ENCODE peak calls at places on chromosome 10, in nine cellular contexts. One of them, this sample, is unnamed.

GRCh38 chr10:5971315-5971832 is 6.0 kb downstream of the IL15RA start:
- DNase-seq in AG08396: no peak
- DNase-seq in GOT3: no peak
- DNase-seq in head of caudate nucleus: no peak
- DNase-seq in activated effector memory CD4-positive, alpha-beta T cell treated with anti-CD3 and anti-CD28 coated beads, Interleukin-2, amount 50 U/mL, for 16 hours: peak; percentile 69
- DNase-seq in adrenal gland: peak; percentile 56
- DNase-seq in HEK293T: no peak
- DNase-seq in gastrocnemius medialis: no peak
- DNase-seq in activated naive CD8-positive, alpha-beta T cell treated with anti-CD3 and anti-CD28 coated beads for 36 hours: no peak
- DNase-seq in this sample: peak; percentile 24

GRCh38 chr10:44926771-44927751 is 15.9 kb downstream of the TMEM72 start:
- DNase-seq in AG08396: no peak
- DNase-seq in GOT3: no peak
- DNase-seq in head of caudate nucleus: no peak
- DNase-seq in activated effector memory CD4-positive, alpha-beta T cell treated with anti-CD3 and anti-CD28 coated beads, Interleukin-2, amount 50 U/mL, for 16 hours: no peak
- DNase-seq in adrenal gland: peak; percentile 91
- DNase-seq in HEK293T: no peak
- DNase-seq in gastrocnemius medialis: no peak
- DNase-seq in activated naive CD8-positive, alpha-beta T cell treated with anti-CD3 and anti-CD28 coated beads for 36 hours: no peak
- DNase-seq in this sample: no peak

GRCh38 chr10:52232561-52233350 is 81.3 kb upstream of the DKK1 start:
- DNase-seq in AG08396: no peak
- DNase-seq in GOT3: no peak
- DNase-seq in head of caudate nucleus: no peak
- DNase-seq in activated effector memory CD4-positive, alpha-beta T cell treated with anti-CD3 and anti-CD28 coated beads, Interleukin-2, amount 50 U/mL, for 16 hours: no peak
- DNase-seq in adrenal gland: no peak
- DNase-seq in HEK293T: no peak
- DNase-seq in gastrocnemius medialis: no peak
- DNase-seq in activated naive CD8-positive, alpha-beta T cell treated with anti-CD3 and anti-CD28 coated beads for 36 hours: no peak
- DNase-seq in this sample: no peak

GRCh38 chr10:4519691-4520402 is 306.2 kb upstream of the AKR1E2 start:
- DNase-seq in AG08396: no peak
- DNase-seq in GOT3: no peak
- DNase-seq in head of caudate nucleus: no peak
- DNase-seq in activated effector memory CD4-positive, alpha-beta T cell treated with anti-CD3 and anti-CD28 coated beads, Interleukin-2, amount 50 U/mL, for 16 hours: no peak
- DNase-seq in adrenal gland: no peak
- DNase-seq in HEK293T: no peak
- DNase-seq in gastrocnemius medialis: no peak
- DNase-seq in activated naive CD8-positive, alpha-beta T cell treated with anti-CD3 and anti-CD28 coated beads for 36 hours: no peak
- DNase-seq in this sample: no peak

GRCh38 chr10:43268491-43268890 is 1.6 kb upstream of the RASGEF1A start:
- DNase-seq in AG08396: peak; percentile 14
- DNase-seq in GOT3: no peak
- DNase-seq in head of caudate nucleus: no peak
- DNase-seq in activated effector memory CD4-positive, alpha-beta T cell treated with anti-CD3 and anti-CD28 coated beads, Interleukin-2, amount 50 U/mL, for 16 hours: no peak
- DNase-seq in adrenal gland: no peak
- DNase-seq in HEK293T: peak; percentile 5
- DNase-seq in gastrocnemius medialis: no peak
- DNase-seq in activated naive CD8-positive, alpha-beta T cell treated with anti-CD3 and anti-CD28 coated beads for 36 hours: no peak
- DNase-seq in this sample: peak; percentile 18

GRCh38 chr10:49325131-49325915 is 26.4 kb downstream of the C10orf71 start:
- DNase-seq in AG08396: no peak
- DNase-seq in GOT3: no peak
- DNase-seq in head of caudate nucleus: no peak
- DNase-seq in activated effector memory CD4-positive, alpha-beta T cell treated with anti-CD3 and anti-CD28 coated beads, Interleukin-2, amount 50 U/mL, for 16 hours: no peak
- DNase-seq in adrenal gland: no peak
- DNase-seq in HEK293T: no peak
- DNase-seq in gastrocnemius medialis: no peak
- DNase-seq in activated naive CD8-positive, alpha-beta T cell treated with anti-CD3 and anti-CD28 coated beads for 36 hours: no peak
- DNase-seq in this sample: no peak

GRCh38 chr10:95501203-95502094 is 59.7 kb downstream of the SORBS1 start:
- DNase-seq in AG08396: no peak
- DNase-seq in GOT3: no peak
- DNase-seq in head of caudate nucleus: no peak
- DNase-seq in activated effector memory CD4-positive, alpha-beta T cell treated with anti-CD3 and anti-CD28 coated beads, Interleukin-2, amount 50 U/mL, for 16 hours: no peak
- DNase-seq in adrenal gland: no peak
- DNase-seq in HEK293T: no peak
- DNase-seq in gastrocnemius medialis: no peak
- DNase-seq in activated naive CD8-positive, alpha-beta T cell treated with anti-CD3 and anti-CD28 coated beads for 36 hours: no peak
- DNase-seq in this sample: no peak

GRCh38 chr10:106132956-106133355 is 1031.5 kb downstream of the SORCS1 start:
- DNase-seq in AG08396: no peak
- DNase-seq in GOT3: no peak
- DNase-seq in head of caudate nucleus: no peak
- DNase-seq in activated effector memory CD4-positive, alpha-beta T cell treated with anti-CD3 and anti-CD28 coated beads, Interleukin-2, amount 50 U/mL, for 16 hours: no peak
- DNase-seq in adrenal gland: no peak
- DNase-seq in HEK293T: no peak
- DNase-seq in gastrocnemius medialis: no peak
- DNase-seq in activated naive CD8-positive, alpha-beta T cell treated with anti-CD3 and anti-CD28 coated beads for 36 hours: no peak
- DNase-seq in this sample: no peak

GRCh38 chr10:52146766-52147165 is 167.3 kb upstream of the DKK1 start:
- DNase-seq in AG08396: peak; percentile 3
- DNase-seq in GOT3: no peak
- DNase-seq in head of caudate nucleus: no peak
- DNase-seq in activated effector memory CD4-positive, alpha-beta T cell treated with anti-CD3 and anti-CD28 coated beads, Interleukin-2, amount 50 U/mL, for 16 hours: no peak
- DNase-seq in adrenal gland: no peak
- DNase-seq in HEK293T: no peak
- DNase-seq in gastrocnemius medialis: no peak
- DNase-seq in activated naive CD8-positive, alpha-beta T cell treated with anti-CD3 and anti-CD28 coated beads for 36 hours: no peak
- DNase-seq in this sample: no peak

GRCh38 chr10:81873932-81874816 is 820 bp upstream of the NRG3 start:
- DNase-seq in AG08396: peak; percentile 13
- DNase-seq in GOT3: no peak
- DNase-seq in head of caudate nucleus: peak; percentile 49
- DNase-seq in activated effector memory CD4-positive, alpha-beta T cell treated with anti-CD3 and anti-CD28 coated beads, Interleukin-2, amount 50 U/mL, for 16 hours: no peak
- DNase-seq in adrenal gland: peak; percentile 34
- DNase-seq in HEK293T: peak; percentile 57
- DNase-seq in gastrocnemius medialis: no peak
- DNase-seq in activated naive CD8-positive, alpha-beta T cell treated with anti-CD3 and anti-CD28 coated beads for 36 hours: peak; percentile 18
- DNase-seq in this sample: no peak

GRCh38 chr10:11755512-11756247 is 13.5 kb downstream of the ECHDC3 start:
- DNase-seq in AG08396: no peak
- DNase-seq in GOT3: no peak
- DNase-seq in head of caudate nucleus: no peak
- DNase-seq in activated effector memory CD4-positive, alpha-beta T cell treated with anti-CD3 and anti-CD28 coated beads, Interleukin-2, amount 50 U/mL, for 16 hours: no peak
- DNase-seq in adrenal gland: no peak
- DNase-seq in HEK293T: no peak
- DNase-seq in gastrocnemius medialis: peak; percentile 57
- DNase-seq in activated naive CD8-positive, alpha-beta T cell treated with anti-CD3 and anti-CD28 coated beads for 36 hours: no peak
- DNase-seq in this sample: no peak

GRCh38 chr10:80452688-80453391 is 1.3 kb upstream of the TSPAN14 start:
- DNase-seq in AG08396: no peak
- DNase-seq in GOT3: no peak
- DNase-seq in head of caudate nucleus: no peak
- DNase-seq in activated effector memory CD4-positive, alpha-beta T cell treated with anti-CD3 and anti-CD28 coated beads, Interleukin-2, amount 50 U/mL, for 16 hours: no peak
- DNase-seq in adrenal gland: no peak
- DNase-seq in HEK293T: no peak
- DNase-seq in gastrocnemius medialis: no peak
- DNase-seq in activated naive CD8-positive, alpha-beta T cell treated with anti-CD3 and anti-CD28 coated beads for 36 hours: no peak
- DNase-seq in this sample: no peak

GRCh38 chr10:2246747-2247146 is 509.4 kb upstream of the ADARB2 start:
- DNase-seq in AG08396: no peak
- DNase-seq in GOT3: no peak
- DNase-seq in head of caudate nucleus: no peak
- DNase-seq in activated effector memory CD4-positive, alpha-beta T cell treated with anti-CD3 and anti-CD28 coated beads, Interleukin-2, amount 50 U/mL, for 16 hours: no peak
- DNase-seq in adrenal gland: no peak
- DNase-seq in HEK293T: no peak
- DNase-seq in gastrocnemius medialis: no peak
- DNase-seq in activated naive CD8-positive, alpha-beta T cell treated with anti-CD3 and anti-CD28 coated beads for 36 hours: no peak
- DNase-seq in this sample: no peak

GRCh38 chr10:132938472-132939329 is 3.7 kb downstream of the CFAP46 start:
- DNase-seq in AG08396: no peak
- DNase-seq in GOT3: no peak
- DNase-seq in head of caudate nucleus: no peak
- DNase-seq in activated effector memory CD4-positive, alpha-beta T cell treated with anti-CD3 and anti-CD28 coated beads, Interleukin-2, amount 50 U/mL, for 16 hours: no peak
- DNase-seq in adrenal gland: no peak
- DNase-seq in HEK293T: peak; percentile 78
- DNase-seq in gastrocnemius medialis: no peak
- DNase-seq in activated naive CD8-positive, alpha-beta T cell treated with anti-CD3 and anti-CD28 coated beads for 36 hours: peak; percentile 36
- DNase-seq in this sample: no peak

GRCh38 chr10:85609509-85609908 is 757.1 kb downstream of the GRID1 start:
- DNase-seq in AG08396: no peak
- DNase-seq in GOT3: no peak
- DNase-seq in head of caudate nucleus: no peak
- DNase-seq in activated effector memory CD4-positive, alpha-beta T cell treated with anti-CD3 and anti-CD28 coated beads, Interleukin-2, amount 50 U/mL, for 16 hours: no peak
- DNase-seq in adrenal gland: no peak
- DNase-seq in HEK293T: no peak
- DNase-seq in gastrocnemius medialis: no peak
- DNase-seq in activated naive CD8-positive, alpha-beta T cell treated with anti-CD3 and anti-CD28 coated beads for 36 hours: no peak
- DNase-seq in this sample: peak; percentile 4

GRCh38 chr10:93380043-93380565 is 102.0 kb downstream of the MYOF start:
- DNase-seq in AG08396: no peak
- DNase-seq in GOT3: no peak
- DNase-seq in head of caudate nucleus: no peak
- DNase-seq in activated effector memory CD4-positive, alpha-beta T cell treated with anti-CD3 and anti-CD28 coated beads, Interleukin-2, amount 50 U/mL, for 16 hours: no peak
- DNase-seq in adrenal gland: no peak
- DNase-seq in HEK293T: no peak
- DNase-seq in gastrocnemius medialis: no peak
- DNase-seq in activated naive CD8-positive, alpha-beta T cell treated with anti-CD3 and anti-CD28 coated beads for 36 hours: no peak
- DNase-seq in this sample: no peak

GRCh38 chr10:118865998-118866778 is 111.4 kb upstream of the CACUL1 start:
- DNase-seq in AG08396: no peak
- DNase-seq in GOT3: no peak
- DNase-seq in head of caudate nucleus: no peak
- DNase-seq in activated effector memory CD4-positive, alpha-beta T cell treated with anti-CD3 and anti-CD28 coated beads, Interleukin-2, amount 50 U/mL, for 16 hours: no peak
- DNase-seq in adrenal gland: no peak
- DNase-seq in HEK293T: no peak
- DNase-seq in gastrocnemius medialis: no peak
- DNase-seq in activated naive CD8-positive, alpha-beta T cell treated with anti-CD3 and anti-CD28 coated beads for 36 hours: no peak
- DNase-seq in this sample: no peak

GRCh38 chr10:102714621-102715455 is at the start of gene SFXN2:
- DNase-seq in AG08396: no peak
- DNase-seq in GOT3: no peak
- DNase-seq in head of caudate nucleus: no peak
- DNase-seq in activated effector memory CD4-positive, alpha-beta T cell treated with anti-CD3 and anti-CD28 coated beads, Interleukin-2, amount 50 U/mL, for 16 hours: peak; percentile 80
- DNase-seq in adrenal gland: no peak
- DNase-seq in HEK293T: peak; percentile 47
- DNase-seq in gastrocnemius medialis: no peak
- DNase-seq in activated naive CD8-positive, alpha-beta T cell treated with anti-CD3 and anti-CD28 coated beads for 36 hours: peak; percentile 68
- DNase-seq in this sample: peak; percentile 76

GRCh38 chr10:23384364-23384763 is 39.8 kb upstream of the C10orf67 start:
- DNase-seq in AG08396: no peak
- DNase-seq in GOT3: no peak
- DNase-seq in head of caudate nucleus: no peak
- DNase-seq in activated effector memory CD4-positive, alpha-beta T cell treated with anti-CD3 and anti-CD28 coated beads, Interleukin-2, amount 50 U/mL, for 16 hours: no peak
- DNase-seq in adrenal gland: no peak
- DNase-seq in HEK293T: no peak
- DNase-seq in gastrocnemius medialis: no peak
- DNase-seq in activated naive CD8-positive, alpha-beta T cell treated with anti-CD3 and anti-CD28 coated beads for 36 hours: no peak
- DNase-seq in this sample: no peak

GRCh38 chr10:113853577-113854018 is 284 bp downstream of the DCLRE1A start:
- DNase-seq in AG08396: no peak
- DNase-seq in GOT3: no peak
- DNase-seq in head of caudate nucleus: no peak
- DNase-seq in activated effector memory CD4-positive, alpha-beta T cell treated with anti-CD3 and anti-CD28 coated beads, Interleukin-2, amount 50 U/mL, for 16 hours: no peak
- DNase-seq in adrenal gland: no peak
- DNase-seq in HEK293T: no peak
- DNase-seq in gastrocnemius medialis: peak; percentile 10
- DNase-seq in activated naive CD8-positive, alpha-beta T cell treated with anti-CD3 and anti-CD28 coated beads for 36 hours: no peak
- DNase-seq in this sample: no peak

GRCh38 chr10:81093056-81093455 is 555.4 kb downstream of the SH2D4B start:
- DNase-seq in AG08396: no peak
- DNase-seq in GOT3: no peak
- DNase-seq in head of caudate nucleus: no peak
- DNase-seq in activated effector memory CD4-positive, alpha-beta T cell treated with anti-CD3 and anti-CD28 coated beads, Interleukin-2, amount 50 U/mL, for 16 hours: no peak
- DNase-seq in adrenal gland: no peak
- DNase-seq in HEK293T: no peak
- DNase-seq in gastrocnemius medialis: no peak
- DNase-seq in activated naive CD8-positive, alpha-beta T cell treated with anti-CD3 and anti-CD28 coated beads for 36 hours: no peak
- DNase-seq in this sample: no peak

GRCh38 chr10:47371629-47372485 is 12.2 kb downstream of the ZNF488 start:
- DNase-seq in AG08396: no peak
- DNase-seq in GOT3: no peak
- DNase-seq in head of caudate nucleus: no peak
- DNase-seq in activated effector memory CD4-positive, alpha-beta T cell treated with anti-CD3 and anti-CD28 coated beads, Interleukin-2, amount 50 U/mL, for 16 hours: peak; percentile 37
- DNase-seq in adrenal gland: no peak
- DNase-seq in HEK293T: no peak
- DNase-seq in gastrocnemius medialis: no peak
- DNase-seq in activated naive CD8-positive, alpha-beta T cell treated with anti-CD3 and anti-CD28 coated beads for 36 hours: no peak
- DNase-seq in this sample: no peak

GRCh38 chr10:68110027-68110426 is 739 bp downstream of the MYPN start:
- DNase-seq in AG08396: no peak
- DNase-seq in GOT3: no peak
- DNase-seq in head of caudate nucleus: no peak
- DNase-seq in activated effector memory CD4-positive, alpha-beta T cell treated with anti-CD3 and anti-CD28 coated beads, Interleukin-2, amount 50 U/mL, for 16 hours: no peak
- DNase-seq in adrenal gland: no peak
- DNase-seq in HEK293T: no peak
- DNase-seq in gastrocnemius medialis: peak; percentile 56
- DNase-seq in activated naive CD8-positive, alpha-beta T cell treated with anti-CD3 and anti-CD28 coated beads for 36 hours: no peak
- DNase-seq in this sample: no peak

This sample was measured in activated CD8-positive, alpha-beta T cell treated with anti-CD3 and anti-CD28 coated beads, Interleukin-2, amount 10 ng/mL, durations not matched to agents 7 days and 5 days.